ENCODE peak calls at places on chromosomes 11 and 22, in eight cellular contexts. I, F, B, L, V, J, C and N are unnamed samples.

GRCh38 chr22:45310331-45311032 is 748 bp downstream of the FAM118A start:
- DNase-seq in V (no peak), J (no peak), C (no peak), B (no peak), L (no peak), F (no peak), I (no peak), N (peak; percentile 18)

GRCh38 chr11:108364159-108364558 is 103.2 kb downstream of the C11orf65 start:
- DNase-seq in L (no peak), F (no peak), C (peak; percentile 62), V (no peak), B (no peak), I (no peak), J (no peak), N (no peak)

GRCh38 chr11:4044971-4045646 is 49.5 kb upstream of the RRM1 start:
- DNase-seq in L (no peak), J (no peak), F (no peak), C (no peak), I (no peak), B (no peak), V (no peak), N (peak; percentile 53)

GRCh38 chr22:27677895-27678458 is 123.6 kb downstream of the MN1 start:
- DNase-seq in I (no peak), J (no peak), L (no peak), F (no peak), V (no peak), C (no peak), B (no peak), N (no peak)

GRCh38 chr11:3353066-3353465 is 25.9 kb downstream of the ZNF195 start:
- DNase-seq in J (no peak), V (no peak), C (no peak), B (no peak), I (no peak), L (no peak), F (no peak), N (no peak)

GRCh38 chr11:87219266-87219665 is 181.5 kb downstream of the TMEM135 start:
- DNase-seq in C (no peak), J (no peak), I (no peak), V (no peak), F (no peak), L (no peak), B (no peak), N (no peak)

GRCh38 chr11:17405232-17406005 is 17.0 kb upstream of the KCNJ11 start:
- DNase-seq in I (peak; percentile 74), L (peak; percentile 88), V (no peak), C (peak; percentile 28), B (no peak), J (peak; percentile 87), F (no peak), N (peak; percentile 86)

GRCh38 chr11:7589861-7590260 is 76.1 kb downstream of the PPFIBP2 start:
- DNase-seq in L (no peak), V (no peak), J (no peak), C (no peak), I (no peak), B (no peak), F (no peak), N (no peak)

GRCh38 chr11:85182437-85183109 is 444.6 kb downstream of the DLG2 start:
- DNase-seq in B (no peak), L (no peak), I (no peak), V (no peak), F (no peak), C (peak; percentile 75), J (no peak), N (peak; percentile 24)

GRCh38 chr11:204587-205109 is 2.6 kb downstream of the BET1L start:
- DNase-seq in B (no peak), F (no peak), V (no peak), L (peak; percentile 55), I (no peak), C (no peak), J (peak; percentile 41), N (no peak)

GRCh38 chr11:63608353-63609345 is 5.6 kb downstream of the PLAAT3 start:
- DNase-seq in B (no peak), C (no peak), F (no peak), V (no peak), I (no peak), L (no peak), J (no peak), N (no peak)

DNA sequence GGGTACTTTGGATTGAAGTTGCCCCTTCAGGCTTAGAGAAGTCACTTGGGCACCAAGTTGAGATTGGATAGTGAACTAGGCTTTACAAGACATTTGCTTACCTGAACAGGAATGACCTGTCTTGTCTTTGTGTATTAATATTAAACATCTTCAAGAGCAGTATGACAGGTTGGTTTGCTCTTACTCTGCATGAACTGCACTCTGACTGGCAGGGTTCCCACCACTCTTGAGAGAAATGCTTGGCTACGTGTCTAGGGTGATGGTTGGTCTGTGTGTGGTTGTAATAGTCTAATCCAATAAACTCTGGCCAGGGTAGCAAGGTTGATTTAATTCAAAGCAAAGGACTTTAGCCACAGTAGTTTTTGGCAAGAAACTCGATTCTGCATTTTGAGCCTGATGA is 20.1 kb upstream of the SPTBN2 start:
- DNase-seq in V (no peak), C (peak; percentile 98), I (no peak), J (no peak), B (no peak), F (no peak), L (no peak), N (no peak)
- H3K4me1 ChIP-seq in V (peaks cover 10% of the 10 kb centered on the region), C (peaks cover 27% of the 10 kb centered on the region), I (peaks cover 8% of the 10 kb centered on the region), J (no peaks in the 10 kb centered on the region), B (peaks cover 2% of the 10 kb centered on the region), F (no peaks in the 10 kb centered on the region), L (peaks cover 2% of the 10 kb centered on the region), N (no peaks in the 10 kb centered on the region)

DNA sequence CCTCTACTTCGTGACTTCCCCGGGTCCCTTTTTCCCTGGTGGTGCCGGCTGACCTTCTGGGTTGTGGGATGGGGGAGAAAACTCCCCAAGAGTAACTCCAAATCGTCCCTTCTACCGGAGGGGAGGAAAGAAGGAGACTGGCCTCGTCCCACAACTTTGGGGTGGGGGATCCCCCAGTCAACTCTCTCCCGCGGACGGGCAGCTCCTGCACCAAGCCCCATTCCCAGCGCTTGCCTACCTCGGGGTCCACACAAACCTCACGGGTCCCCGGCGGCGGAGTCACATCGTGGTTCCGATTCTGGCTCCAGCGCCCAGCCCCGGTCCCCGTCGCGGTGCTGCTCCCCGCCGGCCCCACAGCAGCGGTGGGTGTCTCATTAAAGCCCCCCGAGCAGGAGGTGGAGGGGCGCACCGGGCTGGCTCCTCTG is 317 bp downstream of the BDNF start:
- DNase-seq in J (no peak), B (no peak), I (no peak), V (no peak), C (no peak), L (peak; percentile 59), F (no peak), N (peak; percentile 14)
- H3K4me3 ChIP-seq in J (peak overlapping the region; percentile 55), B (no peak overlapping the region), I (peak overlapping the region; percentile 59), V (peak overlapping the region; percentile 37), C (peak overlapping the region; percentile 79), L (peak overlapping the region; percentile 51), F (peak overlapping the region; percentile 71), N (peak overlapping the region; percentile 66)

GRCh38 chr11:47478651-47479329 is 29.9 kb upstream of the RAPSN start:
- DNase-seq in I (no peak), B (no peak), C (no peak), J (no peak), L (no peak), F (no peak), V (no peak), N (no peak)
- H3K4me1 ChIP-seq in I (peaks cover 29% of the 10 kb centered on the region), B (no peaks in the 10 kb centered on the region), C (peaks cover 23% of the 10 kb centered on the region), J (no peaks in the 10 kb centered on the region), L (peaks cover under 1% of the 10 kb centered on the region), F (no peaks in the 10 kb centered on the region), V (peaks cover 14% of the 10 kb centered on the region), N (no peaks in the 10 kb centered on the region)

GRCh38 chr11:69040051-69040450 is 8.7 kb upstream of the TPCN2 start:
- DNase-seq in C (no peak), V (no peak), B (no peak), J (no peak), I (no peak), L (no peak), F (no peak), N (no peak)
- H3K4me3 ChIP-seq in C (no peak overlapping the region), V (no peak overlapping the region), B (no peak overlapping the region), J (no peak overlapping the region), I (no peak overlapping the region), L (no peak overlapping the region), F (no peak overlapping the region), N (no peak overlapping the region)

GRCh38 chr11:72955466-72955865 is 141.3 kb downstream of the ATG16L2 start:
- DNase-seq in B (no peak), C (no peak), L (no peak), I (no peak), J (no peak), F (no peak), V (no peak), N (no peak)
- H3K4me1 ChIP-seq in B (no peaks in the 10 kb centered on the region), C (no peaks in the 10 kb centered on the region), L (peaks cover 16% of the 10 kb centered on the region), I (peaks cover 31% of the 10 kb centered on the region), J (peaks cover 2% of the 10 kb centered on the region), F (no peaks in the 10 kb centered on the region), V (no peaks in the 10 kb centered on the region), N (no peaks in the 10 kb centered on the region)

GRCh38 chr22:39012525-39013516 is 1.2 kb upstream of the APOBEC3C start:
- DNase-seq in L (no peak), J (no peak), B (no peak), I (no peak), V (no peak), F (no peak), C (no peak), N (no peak)

GRCh38 chr22:39021552-39022250 is 774 bp downstream of the APOBEC3D start:
- DNase-seq in L (no peak), I (no peak), V (no peak), J (no peak), B (no peak), F (no peak), C (no peak), N (no peak)

GRCh38 chr22:39016592-39016991 is 2.5 kb downstream of the APOBEC3C start:
- DNase-seq in B (no peak), I (no peak), V (no peak), L (no peak), F (no peak), J (no peak), C (no peak), N (no peak)

GRCh38 chr22:39013923-39014722 is at the start of gene APOBEC3C:
- DNase-seq in L (peak; percentile 83), V (peak; percentile 66), B (peak; percentile 78), J (peak; percentile 91), I (peak; percentile 65), F (no peak), C (peak; percentile 85), N (peak; percentile 69)

GRCh38 chr22:39017596-39018365 is 3.1 kb upstream of the APOBEC3D start:
- DNase-seq in L (no peak), B (no peak), C (no peak), I (no peak), F (no peak), J (no peak), V (no peak), N (no peak)
- H3K4me3 ChIP-seq in L (no peak overlapping the region), B (no peak overlapping the region), C (peak overlapping the region; percentile 12), I (no peak overlapping the region), F (no peak overlapping the region), J (no peak overlapping the region), V (no peak overlapping the region), N (no peak overlapping the region)

DNA sequence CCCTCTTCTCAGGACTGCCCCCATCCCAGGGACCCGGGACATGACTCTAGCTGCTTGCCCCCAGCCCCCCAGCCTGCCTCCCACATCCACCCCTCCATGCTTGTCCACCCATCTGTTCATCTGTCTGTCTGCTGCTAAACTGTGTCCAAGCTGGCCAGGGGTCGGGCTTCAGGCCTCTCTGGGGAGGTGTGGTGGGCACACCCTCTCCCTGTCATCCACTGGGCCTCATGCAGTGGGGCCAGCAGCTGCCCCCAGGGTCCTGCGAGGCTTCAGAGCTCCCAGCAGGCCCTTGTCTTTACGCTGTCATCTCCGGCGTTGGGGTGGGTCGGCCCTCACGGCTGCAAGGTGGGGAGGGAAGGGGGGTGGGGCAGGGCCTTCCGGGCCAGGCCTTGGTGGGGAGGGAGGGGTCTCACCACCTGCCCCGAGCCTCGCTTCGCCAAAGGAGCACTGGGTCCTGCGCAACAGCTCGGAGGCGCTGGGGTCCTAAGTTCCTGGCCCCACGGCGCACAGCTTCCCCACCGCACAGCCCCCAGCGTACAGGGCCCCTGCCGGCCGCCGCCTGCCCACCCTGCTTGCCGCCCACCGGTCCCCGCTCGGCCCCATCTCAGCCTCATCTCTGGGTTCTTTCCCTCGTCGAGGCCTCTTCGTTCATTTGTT is 26.7 kb downstream of the MOB2 start:
- DNase-seq in V (no peak), I (no peak), F (no peak), B (no peak), C (no peak), L (no peak), J (no peak), N (no peak)
- H3K4me1 ChIP-seq in V (peaks cover 14% of the 10 kb centered on the region), I (peaks cover 8% of the 10 kb centered on the region), F (peaks cover 10% of the 10 kb centered on the region), B (no peaks in the 10 kb centered on the region), C (no peaks in the 10 kb centered on the region), L (peaks cover 16% of the 10 kb centered on the region), J (no peaks in the 10 kb centered on the region), N (no peaks in the 10 kb centered on the region)